ENCODE peak calls at places on chromosomes 11 and 22, in five cellular contexts. One of them, this sample, is unnamed.
A peak's percentile ranks its signal among the peaks of the same experiment; 100 is the strongest.

GRCh38 chr22:43411981-43412807 is at the start of gene MPPED1:
- DNase-seq in K562: no peak
- DNase-seq in HCT116: no peak
- DNase-seq in GM12878: no peak
- DNase-seq in H1: no peak
- DNase-seq in this sample: no peak

GRCh38 chr11:122634507-122634906 is 21.0 kb upstream of the UBASH3B start:
- DNase-seq in K562: no peak
- DNase-seq in HCT116: no peak
- DNase-seq in GM12878: no peak
- DNase-seq in H1: no peak
- DNase-seq in this sample: no peak

GRCh38 chr22:46563381-46564083 is 26.1 kb upstream of the CELSR1 start:
- DNase-seq in K562: peak; percentile 80
- DNase-seq in HCT116: peak; percentile 57
- DNase-seq in GM12878: no peak
- DNase-seq in H1: no peak
- DNase-seq in this sample: peak; percentile 64

GRCh38 chr11:77100166-77101042 is 2.2 kb upstream of the OMP start:
- DNase-seq in K562: no peak
- DNase-seq in HCT116: no peak
- DNase-seq in GM12878: no peak
- DNase-seq in H1: no peak
- DNase-seq in this sample: no peak

GRCh38 chr11:70016666-70017347 is 61.3 kb upstream of the ANO1 start:
- DNase-seq in K562: no peak
- DNase-seq in HCT116: peak; percentile 76
- DNase-seq in GM12878: no peak
- DNase-seq in H1: no peak
- DNase-seq in this sample: no peak

GRCh38 chr11:48020092-48020755 is 39.9 kb downstream of the PTPRJ start:
- DNase-seq in K562: no peak
- DNase-seq in HCT116: no peak
- DNase-seq in GM12878: peak; percentile 66
- DNase-seq in H1: no peak
- DNase-seq in this sample: no peak

GRCh38 chr22:49257551-49257951 is 570.1 kb downstream of the BRD1 start:
- DNase-seq in K562: no peak
- DNase-seq in HCT116: no peak
- DNase-seq in GM12878: no peak
- DNase-seq in H1: no peak
- DNase-seq in this sample: no peak

GRCh38 chr22:27810566-27810965 is 9.0 kb upstream of the MN1 start:
- DNase-seq in K562: no peak
- DNase-seq in HCT116: no peak
- DNase-seq in GM12878: no peak
- DNase-seq in H1: no peak
- DNase-seq in this sample: peak; percentile 40

GRCh38 chr11:12692238-12693074 is 18.2 kb downstream of the TEAD1 start:
- DNase-seq in K562: no peak
- DNase-seq in HCT116: peak; percentile 60
- DNase-seq in GM12878: no peak
- DNase-seq in H1: no peak
- DNase-seq in this sample: peak; percentile 94

GRCh38 chr22:42321908-42322561 is 51.6 kb upstream of the TCF20 start:
- DNase-seq in K562: no peak
- DNase-seq in HCT116: no peak
- DNase-seq in GM12878: no peak
- DNase-seq in H1: no peak
- DNase-seq in this sample: no peak

GRCh38 chr11:72716291-72716690 is 35.9 kb downstream of the ARAP1 start:
- DNase-seq in K562: no peak
- DNase-seq in HCT116: no peak
- DNase-seq in GM12878: no peak
- DNase-seq in H1: no peak
- DNase-seq in this sample: no peak

GRCh38 chr22:41787331-41787730 is 13.1 kb upstream of the CCDC134 start:
- DNase-seq in K562: no peak
- DNase-seq in HCT116: no peak
- DNase-seq in GM12878: no peak
- DNase-seq in H1: no peak
- DNase-seq in this sample: no peak

GRCh38 chr11:67282876-67283371 is 6.2 kb upstream of the ANKRD13D start:
- DNase-seq in K562: no peak
- DNase-seq in HCT116: no peak
- DNase-seq in GM12878: no peak
- DNase-seq in H1: no peak
- DNase-seq in this sample: no peak

GRCh38 chr11:65476632-65477270 is 22.1 kb upstream of the MALAT1 start:
- DNase-seq in K562: no peak
- DNase-seq in HCT116: no peak
- DNase-seq in GM12878: no peak
- DNase-seq in H1: no peak
- DNase-seq in this sample: no peak

GRCh38 chr11:45688472-45689033 is 23.1 kb upstream of the CHST1 start:
- DNase-seq in K562: no peak
- DNase-seq in HCT116: no peak
- DNase-seq in GM12878: no peak
- DNase-seq in H1: no peak
- DNase-seq in this sample: no peak

GRCh38 chr11:9138612-9139579 is 47.5 kb upstream of the SCUBE2 start:
- DNase-seq in K562: no peak
- DNase-seq in HCT116: peak; percentile 75
- DNase-seq in GM12878: no peak
- DNase-seq in H1: no peak
- DNase-seq in this sample: peak; percentile 47

GRCh38 chr11:47215366-47215925 is 672 bp downstream of the DDB2 start:
- DNase-seq in K562: no peak
- DNase-seq in HCT116: no peak
- DNase-seq in GM12878: peak; percentile 32
- DNase-seq in H1: no peak
- DNase-seq in this sample: peak; percentile 48

GRCh38 chr11:34897171-34897870 is 18.9 kb downstream of the APIP start:
- DNase-seq in K562: no peak
- DNase-seq in HCT116: no peak
- DNase-seq in GM12878: no peak
- DNase-seq in H1: no peak
- DNase-seq in this sample: no peak

GRCh38 chr22:19734163-19734562 is 10.8 kb downstream of the GP1BB start:
- DNase-seq in K562: no peak
- DNase-seq in HCT116: no peak
- DNase-seq in GM12878: no peak
- DNase-seq in H1: no peak
- DNase-seq in this sample: no peak

GRCh38 chr11:27904358-27905055 is 203.4 kb downstream of the KIF18A start:
- DNase-seq in K562: no peak
- DNase-seq in HCT116: no peak
- DNase-seq in GM12878: no peak
- DNase-seq in H1: no peak
- DNase-seq in this sample: no peak

GRCh38 chr22:25509391-25509791 is 55.1 kb upstream of the GRK3 start:
- DNase-seq in K562: no peak
- DNase-seq in HCT116: no peak
- DNase-seq in GM12878: no peak
- DNase-seq in H1: no peak
- DNase-seq in this sample: no peak

GRCh38 chr11:44738791-44739190 is 12.0 kb downstream of the TSPAN18 start:
- DNase-seq in K562: no peak
- DNase-seq in HCT116: no peak
- DNase-seq in GM12878: no peak
- DNase-seq in H1: no peak
- DNase-seq in this sample: no peak

GRCh38 chr11:70124321-70125061 is 46.4 kb downstream of the ANO1 start:
- DNase-seq in K562: no peak
- DNase-seq in HCT116: no peak
- DNase-seq in GM12878: no peak
- DNase-seq in H1: no peak
- DNase-seq in this sample: no peak

GRCh38 chr11:99505319-99505718 is 484.6 kb downstream of the CNTN5 start:
- DNase-seq in K562: no peak
- DNase-seq in HCT116: no peak
- DNase-seq in GM12878: no peak
- DNase-seq in H1: no peak
- DNase-seq in this sample: no peak

GRCh38 chr11:131195801-131196517 is 174.5 kb upstream of the NTM start:
- DNase-seq in K562: no peak
- DNase-seq in HCT116: no peak
- DNase-seq in GM12878: no peak
- DNase-seq in H1: no peak
- DNase-seq in this sample: no peak

GRCh38 chr22:40668611-40669390 is 10.5 kb upstream of the MCHR1 start:
- DNase-seq in K562: peak; percentile 22
- DNase-seq in HCT116: peak; percentile 31
- DNase-seq in GM12878: no peak
- DNase-seq in H1: no peak
- DNase-seq in this sample: peak; percentile 62

GRCh38 chr11:64250875-64251721 is at the start of gene PLCB3:
- DNase-seq in K562: peak; percentile 84
- DNase-seq in HCT116: no peak
- DNase-seq in GM12878: no peak
- DNase-seq in H1: no peak
- DNase-seq in this sample: no peak
- TF ChIP-seq POLR2AphosphoS5 in K562: no peak
- TF ChIP-seq POLR2AphosphoS5 in HCT116: peak; percentile 87
- TF ChIP-seq POLR2AphosphoS5 in GM12878: no peak
- TF ChIP-seq POLR2AphosphoS5 in H1: no peak
- TF ChIP-seq POLR2AphosphoS5 in this sample: peak; percentile 23

DNA sequence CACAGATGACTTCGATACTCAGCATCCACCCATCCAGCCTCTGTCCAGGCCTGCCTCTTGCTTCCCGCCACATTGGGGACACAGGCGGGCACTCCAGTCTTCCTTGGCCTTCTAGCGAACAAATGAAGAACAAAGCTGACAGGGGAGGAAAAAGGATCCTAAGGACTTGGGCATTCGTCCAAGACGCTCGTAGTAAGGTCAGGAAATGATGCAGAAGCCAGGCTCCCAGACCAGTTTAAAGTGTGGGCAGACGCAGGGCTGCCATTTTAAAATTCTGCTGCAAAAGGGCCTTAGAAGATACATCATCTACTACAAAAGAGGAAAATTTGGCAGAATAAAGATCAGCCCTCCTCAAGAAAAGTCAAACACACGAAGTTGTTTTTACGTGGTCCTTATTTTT is 5.9 kb downstream of the DNAL4 start:
- DNase-seq in K562: no peak
- DNase-seq in HCT116: no peak
- DNase-seq in GM12878: no peak
- DNase-seq in H1: no peak
- DNase-seq in this sample: no peak
- H2AFZ ChIP-seq in K562: peak overlapping the region; percentile 77
- H2AFZ ChIP-seq in HCT116: no peak overlapping the region
- H2AFZ ChIP-seq in GM12878: no peak overlapping the region
- H2AFZ ChIP-seq in H1: no peak overlapping the region
- H2AFZ ChIP-seq in this sample: no peak overlapping the region

GRCh38 chr11:59184876-59185275 is 12.9 kb downstream of the DTX4 start:
- DNase-seq in K562: no peak
- DNase-seq in HCT116: no peak
- DNase-seq in GM12878: no peak
- DNase-seq in H1: no peak
- DNase-seq in this sample: no peak

GRCh38 chr11:59180907-59181306 is 9.0 kb downstream of the DTX4 start:
- DNase-seq in K562: no peak
- DNase-seq in HCT116: no peak
- DNase-seq in GM12878: no peak
- DNase-seq in H1: no peak
- DNase-seq in this sample: no peak

GRCh38 chr11:59183768-59184167 is 11.8 kb downstream of the DTX4 start:
- DNase-seq in K562: no peak
- DNase-seq in HCT116: no peak
- DNase-seq in GM12878: no peak
- DNase-seq in H1: no peak
- DNase-seq in this sample: no peak

GRCh38 chr11:59181746-59182456 is 10.0 kb downstream of the DTX4 start:
- DNase-seq in K562: no peak
- DNase-seq in HCT116: no peak
- DNase-seq in GM12878: no peak
- DNase-seq in H1: no peak
- DNase-seq in this sample: no peak

DNA sequence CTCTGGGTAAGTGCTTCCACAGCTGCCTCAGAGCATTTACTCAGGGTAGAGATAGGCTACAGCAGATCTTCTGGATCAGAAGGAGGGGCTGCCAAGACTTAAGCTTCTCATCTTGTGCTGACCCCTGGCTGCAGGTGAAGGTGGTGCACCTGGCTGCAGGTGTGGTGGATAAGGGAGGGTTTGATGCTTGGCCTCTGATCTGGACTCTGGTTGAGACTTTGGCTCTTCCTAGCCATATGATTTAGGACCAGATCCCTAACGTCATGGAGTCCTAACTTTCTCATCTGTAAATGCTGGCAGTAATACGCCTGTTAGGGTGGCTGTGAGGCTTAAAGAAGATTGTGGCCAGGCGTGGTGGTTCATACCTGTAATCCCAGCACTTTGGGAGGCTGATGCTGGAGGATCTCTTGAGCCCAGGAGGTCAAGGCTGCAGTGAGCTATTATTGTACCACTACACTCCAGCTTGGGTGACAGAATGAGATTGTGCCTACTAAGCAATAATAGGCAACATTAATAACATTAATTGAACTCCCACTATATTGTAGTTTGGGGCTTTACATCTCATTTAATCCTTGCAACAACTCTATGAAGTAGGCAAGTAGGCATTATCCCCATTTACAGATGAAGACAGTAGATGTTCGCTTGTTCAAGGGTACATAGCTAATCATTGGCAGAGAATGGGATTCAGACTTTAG is 10.7 kb downstream of the DTX4 start:
- DNase-seq in K562: peak; percentile 28
- DNase-seq in HCT116: no peak
- DNase-seq in GM12878: no peak
- DNase-seq in H1: no peak
- DNase-seq in this sample: peak; percentile 32
- TF ChIP-seq ATF3 in K562: no peak
- TF ChIP-seq ATF3 in HCT116: no peak
- TF ChIP-seq ATF3 in GM12878: no peak
- TF ChIP-seq ATF3 in H1: no peak
- TF ChIP-seq ATF3 in this sample: no peak

DNA sequence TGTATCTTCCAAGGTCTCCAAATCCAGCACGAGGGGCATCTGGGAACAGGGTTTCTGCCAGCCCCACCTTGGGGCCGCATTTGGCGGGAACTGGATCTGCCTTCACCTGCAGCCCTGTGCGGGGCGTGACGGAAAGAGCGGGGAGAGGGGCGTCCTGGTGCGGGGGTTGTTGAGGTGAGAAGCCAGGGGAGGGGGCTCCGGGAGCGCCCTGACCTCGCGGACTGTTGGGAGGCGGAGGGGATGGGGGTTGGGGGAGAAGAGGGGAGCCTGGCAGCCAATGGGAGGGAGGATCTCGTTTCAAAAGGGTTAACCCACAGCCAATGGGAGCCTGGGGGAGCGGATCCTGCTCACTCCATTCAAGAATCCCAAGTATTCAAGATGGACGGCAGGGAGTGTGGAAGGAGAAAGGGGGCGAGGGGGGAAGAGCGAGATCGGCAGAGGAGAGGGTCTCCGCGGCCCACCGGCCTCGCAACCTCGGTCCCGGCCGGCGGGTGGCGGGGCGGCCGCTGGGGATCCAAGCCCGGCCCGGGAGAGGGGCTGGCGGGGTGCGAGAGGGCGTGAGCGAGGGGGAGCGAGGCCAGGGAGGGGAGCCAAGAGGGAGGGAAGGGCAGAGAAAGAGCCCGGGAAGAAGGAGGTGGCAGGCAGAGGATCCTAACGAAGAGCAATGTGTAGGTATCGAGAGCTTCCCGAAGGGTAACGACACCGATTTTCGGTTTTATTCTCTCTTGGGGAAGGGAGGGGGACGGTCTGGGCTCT is 11.5 kb downstream of the YPEL4 start:
- DNase-seq in K562: no peak
- DNase-seq in HCT116: no peak
- DNase-seq in GM12878: no peak
- DNase-seq in H1: peak; percentile 89
- DNase-seq in this sample: peak; percentile 55
- TF ChIP-seq POLR2AphosphoS5 in K562: no peak
- TF ChIP-seq POLR2AphosphoS5 in HCT116: peak; percentile 64
- TF ChIP-seq POLR2AphosphoS5 in GM12878: no peak
- TF ChIP-seq POLR2AphosphoS5 in H1: peak; percentile 97
- TF ChIP-seq POLR2AphosphoS5 in this sample: peak; percentile 58